ENCODE peak calls at places on chromosomes 5 and 9, in nine cellular contexts. C, T, E, D, B, U, J, Q and X are unnamed samples.

GRCh38 chr9:90029996-90030395 is 425.2 kb downstream of the GADD45G start:
- DNase-seq in E (no peak), J (no peak), C (no peak), Q (peak), U (no peak), B (peak), D (no peak), T (no peak), X (no peak)

GRCh38 chr9:122900791-122901190 is 4.4 kb downstream of the RC3H2 start:
- DNase-seq in Q (peak), C (no peak), T (no peak), J (no peak), D (peak), E (no peak), U (peak), B (no peak), X (no peak)

GRCh38 chr5:124263680-124264491 is 482.6 kb downstream of the ZNF608 start:
- DNase-seq in J (peak), C (peak), E (no peak), U (peak), Q (peak), D (no peak), B (no peak), T (no peak), X (no peak)

GRCh38 chr5:55604611-55605067 is 69.9 kb upstream of the PLPP1 start:
- DNase-seq in J (peak), Q (peak), E (no peak), C (peak), D (peak), B (no peak), T (no peak), U (peak), X (peak)

GRCh38 chr5:179930788-179931473 is 23.2 kb upstream of the TBC1D9B start:
- DNase-seq in U (no peak), B (no peak), J (no peak), Q (no peak), E (no peak), D (no peak), T (no peak), C (no peak), X (no peak)

GRCh38 chr5:61768692-61769281 is 436.7 kb downstream of the ZSWIM6 start:
- DNase-seq in U (peak), Q (peak), E (no peak), C (no peak), B (peak), D (peak), J (peak), T (peak), X (no peak)

GRCh38 chr9:126690431-126691051 is 76.8 kb downstream of the LMX1B start:
- DNase-seq in Q (peak), T (peak), D (peak), C (no peak), B (no peak), J (peak), E (peak), U (peak), X (no peak)

GRCh38 chr5:174999581-174999980 is 275.2 kb downstream of the MSX2 start:
- DNase-seq in D (no peak), C (no peak), U (no peak), E (no peak), Q (no peak), B (no peak), J (no peak), T (no peak), X (no peak)

GRCh38 chr5:14908195-14908594 is 36.6 kb upstream of the ANKH start:
- DNase-seq in U (no peak), Q (peak), C (peak), J (no peak), D (peak), T (no peak), B (no peak), E (no peak), X (no peak)

GRCh38 chr5:119743927-119744326 is 114.6 kb downstream of the FAM170A start:
- DNase-seq in Q (peak), C (peak), T (no peak), U (peak), B (peak), J (peak), D (peak), E (no peak), X (peak)

GRCh38 chr5:36929438-36929837 is 52.9 kb downstream of the NIPBL start:
- DNase-seq in C (no peak), T (no peak), B (no peak), E (no peak), Q (no peak), J (no peak), U (no peak), D (no peak), X (no peak)

GRCh38 chr5:56516936-56517521 is 283.9 kb upstream of the ANKRD55 start:
- DNase-seq in C (peak), Q (peak), E (peak), J (no peak), B (peak), T (peak), D (peak), U (peak), X (no peak)

GRCh38 chr9:9820411-9820810 is 792.4 kb downstream of the PTPRD start:
- DNase-seq in J (no peak), D (peak), C (no peak), E (no peak), B (no peak), Q (no peak), U (peak), T (no peak), X (peak)

GRCh38 chr5:25993701-25994100 is 1044.7 kb downstream of the CDH9 start:
- DNase-seq in B (no peak), Q (no peak), U (no peak), T (no peak), J (no peak), C (peak), E (no peak), D (no peak), X (no peak)

GRCh38 chr9:14096182-14096922 is 217.6 kb downstream of the NFIB start:
- DNase-seq in C (no peak), E (no peak), T (no peak), Q (peak), U (peak), J (peak), B (peak), D (peak), X (peak)

GRCh38 chr5:142654578-142655042 is 31.3 kb downstream of the FGF1 start:
- DNase-seq in C (no peak), E (no peak), B (no peak), U (no peak), D (no peak), T (no peak), Q (no peak), J (no peak), X (no peak)

GRCh38 chr9:133274236-133275104 is 531 bp downstream of the ABO start:
- DNase-seq in Q (no peak), J (no peak), E (peak), T (no peak), B (no peak), C (no peak), D (no peak), U (no peak), X (no peak)

GRCh38 chr9:71680189-71680983 is 87.9 kb downstream of the CEMIP2 start:
- DNase-seq in J (no peak), C (peak), D (peak), E (no peak), T (no peak), B (peak), U (peak), Q (peak), X (peak)

GRCh38 chr9:114207034-114207815 is 51.9 kb downstream of the COL27A1 start:
- DNase-seq in J (peak), B (peak), U (no peak), T (no peak), C (no peak), D (peak), Q (no peak), E (peak), X (no peak)

GRCh38 chr5:113202904-113203716 is 226.5 kb downstream of the DCP2 start:
- DNase-seq in J (peak), Q (peak), D (peak), E (peak), B (no peak), U (peak), T (no peak), C (peak), X (no peak)

GRCh38 chr5:111360173-111360572 is 136.0 kb downstream of the CAMK4 start:
- DNase-seq in B (no peak), T (no peak), U (no peak), D (no peak), Q (no peak), C (no peak), J (no peak), E (no peak), X (no peak)

GRCh38 chr9:116157436-116158138 is 4.0 kb downstream of the PAPPA start:
- DNase-seq in J (peak), C (no peak), D (peak), B (no peak), E (no peak), U (peak), Q (no peak), T (no peak), X (no peak)

GRCh38 chr9:133938670-133939258 is 53.4 kb downstream of the VAV2 start:
- DNase-seq in T (no peak), D (no peak), E (no peak), U (no peak), Q (no peak), J (no peak), B (no peak), C (no peak), X (no peak)

GRCh38 chr5:157518963-157519362 is 56.6 kb downstream of the ADAM19 start:
- DNase-seq in B (no peak), E (no peak), U (no peak), Q (no peak), T (no peak), D (no peak), C (no peak), J (no peak), X (no peak)

GRCh38 chr9:127990539-127990938 is 9.8 kb upstream of the EEIG1 start:
- DNase-seq in J (no peak), B (no peak), E (no peak), Q (no peak), C (peak), U (no peak), D (no peak), T (no peak), X (no peak)

GRCh38 chr9:91751922-91752321 is 198.1 kb downstream of the ROR2 start:
- DNase-seq in D (peak), C (no peak), E (no peak), T (no peak), U (peak), J (no peak), B (peak), Q (peak), X (no peak)

GRCh38 chr9:4182831-4183230 is 117.0 kb downstream of the GLIS3 start:
- DNase-seq in U (no peak), Q (no peak), D (peak), E (no peak), T (no peak), C (no peak), B (no peak), J (no peak), X (no peak)

GRCh38 chr9:117643288-117643654 is 60.9 kb upstream of the TLR4 start:
- DNase-seq in B (no peak), Q (no peak), T (no peak), C (no peak), D (no peak), J (no peak), U (no peak), E (no peak), X (no peak)

GRCh38 chr5:78971998-78972397 is 13.1 kb downstream of the ARSB start:
- DNase-seq in D (no peak), J (no peak), B (no peak), Q (no peak), T (no peak), C (no peak), U (no peak), E (no peak), X (no peak)

GRCh38 chr5:78974011-78974410 is 11.1 kb downstream of the ARSB start:
- DNase-seq in D (no peak), C (no peak), E (no peak), J (no peak), T (no peak), U (no peak), B (no peak), Q (no peak), X (no peak)

GRCh38 chr5:78972654-78973428 is 12.3 kb downstream of the ARSB start:
- DNase-seq in Q (no peak), C (no peak), E (peak), J (no peak), D (peak), U (peak), T (no peak), B (no peak), X (no peak)

GRCh38 chr5:78964889-78965288 is 20.2 kb downstream of the ARSB start:
- DNase-seq in T (no peak), D (peak), B (peak), U (peak), C (peak), J (peak), Q (peak), E (no peak), X (no peak)

DNA sequence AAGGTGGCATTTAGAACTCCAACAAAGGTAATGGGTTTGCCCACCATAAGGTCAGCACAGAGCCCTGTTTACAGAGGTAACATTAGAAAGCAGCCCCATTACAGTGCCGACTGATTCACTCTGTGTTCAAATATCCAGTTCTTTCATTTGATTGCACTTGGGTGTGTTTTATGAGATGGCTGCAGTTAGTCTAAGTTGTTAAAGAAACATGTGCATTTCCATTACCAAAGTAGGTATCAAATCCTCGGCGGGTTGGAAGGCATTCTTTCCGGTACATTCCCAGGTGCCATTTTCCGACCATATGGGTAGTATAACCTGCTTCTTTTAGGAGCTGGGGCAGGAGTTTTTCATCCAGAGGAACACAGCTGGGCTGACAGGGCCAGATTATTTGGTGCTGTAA is 16.3 kb downstream of the ARSB start:
- DNase-seq in T (no peak), Q (no peak), C (no peak), E (no peak), D (no peak), J (no peak), B (no peak), U (no peak), X (no peak)
- TF ChIP-seq CTCF in T (no peak), Q (no peak), C (no peak), E (no peak), D (no peak), J (no peak), B (no peak), U (no peak), X (no peak)

GRCh38 chr5:43037929-43038510 is 2.1 kb downstream of the ANXA2R start:
- DNase-seq in E (no peak), Q (peak), B (peak), C (no peak), U (peak), D (peak), J (peak), T (peak), X (no peak)
- H3K4me3 ChIP-seq in E (no peak), Q (no peak), B (peak), C (peak), U (peak), D (peak), J (no peak), T (peak), X (peak)

GRCh38 chr5:3599283-3600105 is 3.9 kb downstream of the IRX1 start:
- DNase-seq in T (no peak), B (peak), E (no peak), Q (no peak), C (no peak), U (no peak), J (peak), D (peak), X (no peak)
- TF ChIP-seq CTCF in T (no peak), B (peak), E (no peak), Q (no peak), C (no peak), U (no peak), J (peak), D (no peak), X (no peak)

DNA sequence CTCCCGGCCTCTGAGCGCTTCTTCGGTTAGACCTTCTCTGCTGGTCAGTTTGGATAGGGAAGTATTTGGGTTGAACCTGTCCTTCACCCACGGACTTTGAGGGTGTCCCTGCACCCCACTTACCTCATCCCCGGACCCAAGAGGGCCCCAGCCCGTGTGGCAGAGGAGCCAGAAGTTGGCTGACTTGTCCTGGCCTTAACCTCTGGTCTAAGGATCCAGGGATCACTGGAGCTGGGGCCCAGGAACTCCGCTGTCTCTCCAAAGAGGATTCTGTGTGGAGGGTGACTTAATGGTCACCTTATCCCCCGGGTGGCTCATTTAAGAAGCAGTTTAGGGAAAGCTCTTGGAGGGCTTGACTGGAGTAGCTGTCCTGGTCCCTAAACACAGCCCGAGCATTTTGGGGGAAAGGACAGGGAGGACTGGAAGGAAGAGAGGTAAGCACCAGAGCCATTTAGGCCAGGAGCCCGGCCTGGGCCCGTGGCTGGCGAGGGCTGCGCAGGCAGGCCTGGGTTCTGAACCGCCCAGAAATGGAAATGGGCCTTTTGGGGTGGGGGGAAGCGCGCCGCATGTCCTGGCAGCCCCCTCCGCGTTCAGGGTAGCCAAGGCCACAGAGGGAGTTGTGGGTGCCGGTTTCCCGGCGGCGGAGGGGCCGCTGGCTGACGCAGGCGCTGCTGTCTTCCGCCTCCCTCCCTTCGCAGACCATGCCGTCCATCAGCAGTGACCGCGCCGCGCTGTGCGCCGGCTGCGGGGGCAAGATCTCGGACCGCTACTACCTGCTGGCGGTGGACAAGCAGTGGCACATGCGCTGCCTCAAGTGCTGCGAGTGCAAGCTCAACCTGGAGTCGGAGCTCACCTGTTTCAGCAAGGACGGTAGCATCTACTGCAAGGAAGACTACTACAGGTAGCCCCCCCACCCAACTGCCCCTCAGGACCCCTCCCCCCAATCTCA is 2.0 kb downstream of the LHX2 start:
- DNase-seq in C (no peak), E (no peak), D (no peak), J (peak), U (no peak), B (no peak), Q (no peak), T (no peak), X (no peak)
- H3K4me3 ChIP-seq in C (no peak), E (no peak), D (no peak), J (peak), U (no peak), B (no peak), Q (no peak), T (no peak), X (no peak)

DNA sequence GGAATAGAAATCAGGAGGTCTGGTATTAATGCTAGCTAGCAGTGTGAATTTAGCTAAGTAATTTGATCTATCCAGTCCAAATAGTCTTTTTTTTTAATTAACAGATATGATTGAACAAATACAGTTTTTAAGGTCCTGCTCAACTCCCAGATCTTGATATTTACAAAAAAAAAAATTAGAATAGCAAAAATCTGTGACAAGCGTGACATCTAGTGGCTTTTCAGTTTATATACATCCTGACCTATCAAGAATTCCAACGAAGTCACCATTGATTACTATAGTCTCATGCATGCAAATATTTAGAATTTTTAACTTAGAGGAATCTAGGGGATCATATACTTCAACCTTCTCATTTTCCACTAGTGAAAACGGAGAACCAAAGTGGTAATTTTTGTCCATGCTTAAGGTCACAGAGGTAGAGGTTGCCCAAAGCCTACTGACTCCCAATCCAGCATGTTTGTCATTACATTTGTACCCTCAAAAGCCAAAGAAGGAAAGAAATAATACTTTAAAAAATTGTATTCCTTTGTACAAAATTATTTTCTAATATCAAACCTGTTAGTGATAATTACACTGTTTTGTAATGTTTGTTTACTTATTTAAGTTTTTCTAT is 17.6 kb upstream of the TARS1 start:
- DNase-seq in T (no peak), D (peak), Q (peak), E (no peak), U (peak), C (no peak), J (no peak), B (no peak), X (no peak)
- TF ChIP-seq CTCF in T (peak), D (peak), Q (peak), E (peak), U (peak), C (peak), J (peak), B (peak), X (peak)

DNA sequence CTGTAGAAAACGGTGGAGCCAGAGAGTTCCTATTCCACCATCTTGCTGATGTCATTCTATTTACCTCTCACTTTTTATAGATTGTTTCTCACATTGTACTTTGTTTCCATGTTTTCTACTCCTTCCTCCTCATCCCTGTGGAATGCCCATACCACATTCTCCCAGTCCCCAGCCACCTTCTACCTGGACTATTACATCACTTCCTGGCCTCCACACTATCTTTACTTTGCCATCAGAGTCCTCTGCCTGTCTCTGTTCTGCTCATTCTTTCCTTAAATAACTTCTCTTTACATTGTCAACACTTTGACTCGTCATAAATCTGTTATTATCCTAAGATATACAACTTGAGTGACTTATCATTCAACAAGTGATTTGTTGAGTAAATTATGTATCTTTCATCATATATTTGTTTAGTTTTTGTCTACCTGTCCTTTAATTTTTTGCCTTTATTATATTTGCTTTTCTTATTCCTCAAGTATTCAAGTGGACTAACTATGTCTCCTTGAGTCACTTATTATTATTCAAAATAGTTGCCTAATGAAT is 182.5 kb downstream of the ADGRV1 start:
- DNase-seq in D (no peak), U (no peak), J (no peak), T (no peak), B (no peak), Q (no peak), E (no peak), C (no peak), X (no peak)
- H3K4me3 ChIP-seq in D (no peak), U (no peak), J (no peak), T (no peak), B (no peak), Q (no peak), E (no peak), C (no peak), X (no peak)

DNA sequence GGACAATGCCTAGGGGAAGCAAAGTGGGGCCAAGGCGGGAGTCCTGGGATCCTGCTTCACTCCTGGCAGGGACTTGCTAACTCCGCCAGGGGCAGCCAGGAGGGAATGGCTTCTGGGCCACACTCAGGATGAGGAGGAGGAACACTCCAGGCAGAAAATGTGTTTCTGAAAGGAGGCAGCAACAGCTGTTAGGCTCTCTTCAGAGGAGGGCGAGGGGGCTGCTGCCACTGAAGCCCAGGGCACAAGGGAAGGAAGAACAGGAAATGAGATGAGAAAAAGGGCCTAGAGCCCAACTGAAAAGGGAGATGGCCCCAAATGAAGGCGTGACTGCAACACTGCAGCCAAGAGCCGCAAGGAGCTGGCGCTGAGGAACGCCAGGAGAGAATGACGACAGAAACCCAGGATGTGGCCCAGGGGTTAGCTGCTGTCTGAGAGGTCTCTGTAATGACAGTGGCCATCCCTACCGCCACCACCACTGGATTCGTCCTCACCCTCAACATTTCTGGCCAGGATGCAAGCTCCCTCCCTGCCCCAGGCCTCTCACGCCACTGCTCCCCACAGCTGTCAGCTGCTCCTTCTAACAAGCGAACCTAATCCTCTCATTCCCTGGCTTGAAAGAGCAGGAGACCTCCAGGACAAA is 15.8 kb downstream of the PSMB7 start:
- DNase-seq in U (peak), E (no peak), J (peak), C (no peak), T (no peak), Q (no peak), D (peak), B (peak), X (no peak)
- TF ChIP-seq CTCF in U (peak), E (no peak), J (peak), C (no peak), T (no peak), Q (peak), D (peak), B (peak), X (no peak)